ENCODE peak calls at places on chromosomes 4 and X, in seven cellular contexts. L, F, V, A, B, W and Y are unnamed samples.
A peak's percentile ranks its signal among the peaks of the same experiment; 100 is the strongest.

GRCh38 chr4:2714071-2714770 is 41.9 kb downstream of the TNIP2 start:
- DNase-seq in L (peak; percentile 13), W (no peak), B (no peak), A (no peak), V (no peak), F (peak; percentile 71), Y (no peak)

GRCh38 chrX:109709129-109709631 is 23.9 kb downstream of the ACSL4 start:
- DNase-seq in V (no peak), W (peak; percentile 25), F (peak; percentile 65), B (peak; percentile 54), A (no peak), L (peak; percentile 2), Y (no peak)

GRCh38 chr4:4820264-4820663 is 39.2 kb upstream of the MSX1 start:
- DNase-seq in B (no peak), V (no peak), A (no peak), W (no peak), L (no peak), F (no peak), Y (no peak)

GRCh38 chrX:31832263-31832662 is 760.4 kb upstream of the FTHL17 start:
- DNase-seq in F (no peak), W (peak; percentile 22), V (no peak), A (no peak), B (no peak), L (no peak), Y (no peak)

GRCh38 chrX:154980330-154981115 is 42.0 kb downstream of the F8 start:
- DNase-seq in V (peak; percentile 41), W (peak; percentile 86), L (peak; percentile 67), A (peak; percentile 70), B (peak; percentile 68), F (peak; percentile 49), Y (peak; percentile 75)

GRCh38 chr4:7769936-7770674 is 169.6 kb downstream of the AFAP1 start:
- DNase-seq in W (no peak), B (no peak), V (peak; percentile 18), L (peak; percentile 49), F (peak; percentile 25), A (no peak), Y (peak; percentile 60)

GRCh38 chr4:6470502-6471302 is 1.7 kb downstream of the PPP2R2C start:
- DNase-seq in F (peak; percentile 7), V (no peak), W (peak; percentile 39), L (peak; percentile 30), A (peak; percentile 44), B (peak; percentile 13), Y (no peak)

GRCh38 chr4:8690811-8691775 is 98.5 kb downstream of the CPZ start:
- DNase-seq in B (no peak), A (peak; percentile 15), F (no peak), W (no peak), V (no peak), L (no peak), Y (no peak)

GRCh38 chr4:72706633-72707032 is 137.6 kb upstream of the ADAMTS3 start:
- DNase-seq in B (no peak), F (no peak), A (no peak), W (no peak), V (no peak), L (no peak), Y (no peak)

GRCh38 chr4:182955411-182955810 is 38.2 kb upstream of the DCTD start:
- DNase-seq in B (peak; percentile 51), W (no peak), F (peak; percentile 68), A (no peak), V (no peak), L (no peak), Y (no peak)
- H3K18ac ChIP-seq in B (no peak overlapping the region), W (no peak overlapping the region), F (no peak overlapping the region), A (no peak overlapping the region), V (no peak overlapping the region), L (no peak overlapping the region), Y (no peak overlapping the region)

GRCh38 chr4:154160925-154161324 is 330.7 kb downstream of the DCHS2 start:
- DNase-seq in V (no peak), A (no peak), L (no peak), W (no peak), B (no peak), F (no peak), Y (no peak)
- H3K18ac ChIP-seq in V (no peak overlapping the region), A (no peak overlapping the region), L (no peak overlapping the region), W (no peak overlapping the region), B (no peak overlapping the region), F (no peak overlapping the region), Y (no peak overlapping the region)

GRCh38 chr4:182878633-182879495 is 38.3 kb downstream of the DCTD start:
- DNase-seq in A (no peak), L (no peak), F (no peak), B (no peak), V (no peak), W (no peak), Y (no peak)
- H3K18ac ChIP-seq in A (no peak overlapping the region), L (no peak overlapping the region), F (no peak overlapping the region), B (no peak overlapping the region), V (peak overlapping the region; percentile 1), W (no peak overlapping the region), Y (no peak overlapping the region)

DNA sequence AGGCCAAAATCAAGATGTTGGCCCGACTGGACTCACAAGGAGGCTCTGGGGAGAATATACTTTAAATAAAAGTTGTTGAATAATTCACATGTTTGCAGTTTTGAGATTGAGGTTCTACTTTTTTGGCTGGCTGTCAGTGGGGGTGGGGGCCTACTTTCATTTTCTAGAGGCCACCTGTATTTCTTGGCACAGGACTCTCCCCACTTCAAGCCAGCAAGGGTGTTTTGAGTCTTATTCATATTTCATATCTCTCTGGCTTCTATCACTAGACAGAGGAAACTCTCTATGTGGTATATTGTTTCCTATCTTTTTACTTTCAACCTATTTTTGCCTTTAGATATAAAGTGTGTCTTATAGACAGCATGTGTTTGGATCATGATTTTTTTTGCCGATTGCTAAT is 266.4 kb downstream of the PRR32 start:
- DNase-seq in A (no peak), B (no peak), W (no peak), L (no peak), F (no peak), V (no peak), Y (no peak)
- H3K18ac ChIP-seq in A (no peak overlapping the region), B (no peak overlapping the region), W (no peak overlapping the region), L (no peak overlapping the region), F (no peak overlapping the region), V (no peak overlapping the region), Y (no peak overlapping the region)

GRCh38 chr4:16893141-16893571 is 5.3 kb downstream of the LDB2 start:
- DNase-seq in L (peak; percentile 38), V (no peak), F (peak; percentile 34), W (no peak), B (peak; percentile 18), A (no peak), Y (no peak)

GRCh38 chr4:16890651-16891050 is 7.8 kb downstream of the LDB2 start:
- DNase-seq in L (peak; percentile 86), V (no peak), B (no peak), F (no peak), W (no peak), A (no peak), Y (no peak)

GRCh38 chr4:16896871-16897270 is 1.6 kb downstream of the LDB2 start:
- DNase-seq in A (no peak), V (no peak), W (no peak), B (peak; percentile 84), L (no peak), F (peak; percentile 86), Y (no peak)

GRCh38 chr4:16897351-16897750 is 1.1 kb downstream of the LDB2 start:
- DNase-seq in B (peak; percentile 43), F (peak; percentile 30), L (peak; percentile 58), W (no peak), A (no peak), V (no peak), Y (no peak)

DNA sequence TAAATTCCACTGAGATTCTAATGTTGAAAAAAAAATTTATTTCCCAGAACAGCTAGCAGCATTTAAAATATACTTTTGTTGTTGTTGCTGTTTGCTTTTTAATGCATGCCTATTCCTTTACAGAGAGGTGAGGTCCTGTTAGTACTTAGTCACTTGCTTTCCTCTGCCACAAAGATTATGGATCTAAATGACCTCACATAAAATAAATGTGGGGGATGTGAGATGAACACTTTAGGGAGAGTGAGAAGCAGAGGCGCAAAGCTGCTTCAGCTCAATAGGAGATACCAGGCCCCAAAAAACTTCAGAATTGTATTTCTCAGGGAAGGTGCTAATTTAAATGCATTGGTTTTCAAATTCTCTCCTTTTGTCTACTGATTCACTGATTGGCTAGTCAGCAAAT is 4.0 kb downstream of the LDB2 start:
- DNase-seq in V (no peak), W (no peak), A (no peak), L (peak; percentile 81), B (peak; percentile 51), F (peak; percentile 47), Y (no peak)
- H3K18ac ChIP-seq in V (no peak overlapping the region), W (no peak overlapping the region), A (no peak overlapping the region), L (peak overlapping the region; percentile 30), B (no peak overlapping the region), F (peak overlapping the region; percentile 2), Y (no peak overlapping the region)

GRCh38 chr4:125904802-125905201 is 590.0 kb downstream of the FAT4 start:
- DNase-seq in V (no peak), A (no peak), L (no peak), B (no peak), F (no peak), W (peak; percentile 25), Y (no peak)
- H3K18ac ChIP-seq in V (no peak overlapping the region), A (no peak overlapping the region), L (no peak overlapping the region), B (no peak overlapping the region), F (no peak overlapping the region), W (no peak overlapping the region), Y (no peak overlapping the region)

GRCh38 chr4:105280338-105280809 is 133.7 kb downstream of the TET2 start:
- DNase-seq in A (no peak), V (no peak), B (peak; percentile 18), L (no peak), W (no peak), F (peak; percentile 97), Y (no peak)
- H3K18ac ChIP-seq in A (no peak overlapping the region), V (no peak overlapping the region), B (no peak overlapping the region), L (no peak overlapping the region), W (no peak overlapping the region), F (no peak overlapping the region), Y (no peak overlapping the region)